ENCODE peak calls at places on chromosome 6, in six cellular contexts. E is OCI-LY7, Z is HepG2, J is stomach, V is tibial nerve, L is ovary. G is an unnamed sample.

GRCh38 chr6:136920216-136920857 is 1.8 kb upstream of the SLC35D3 start:
- DNase-seq in E (peak; percentile 6), V (no peak), L (no peak), J (no peak), Z (no peak), G (no peak)

GRCh38 chr6:154157082-154157481 is 118.0 kb downstream of the OPRM1 start:
- DNase-seq in Z (no peak), L (no peak), J (no peak), E (no peak), V (no peak), G (no peak)

GRCh38 chr6:51339728-51340127 is 521.1 kb downstream of the TFAP2B start:
- DNase-seq in V (no peak), L (no peak), Z (no peak), E (no peak), J (no peak), G (no peak)

GRCh38 chr6:145483191-145483996 is 251.9 kb downstream of the EPM2A start:
- DNase-seq in L (no peak), E (no peak), V (no peak), J (no peak), Z (peak; percentile 52), G (no peak)

GRCh38 chr6:158648682-158649131 is 1.1 kb upstream of the SYTL3 start:
- DNase-seq in V (no peak), J (peak; percentile 7), L (no peak), E (no peak), Z (no peak), G (peak; percentile 73)

GRCh38 chr6:69233195-69233524 is 563.6 kb downstream of the LMBRD1 start:
- DNase-seq in J (no peak), E (no peak), V (no peak), L (no peak), Z (no peak), G (no peak)

GRCh38 chr6:4687656-4687988 is 88.6 kb upstream of the CDYL start:
- DNase-seq in E (no peak), L (no peak), V (no peak), Z (no peak), J (no peak), G (no peak)

GRCh38 chr6:148470141-148470540 is 127.5 kb downstream of the SASH1 start:
- DNase-seq in J (no peak), L (no peak), E (no peak), Z (no peak), V (no peak), G (no peak)

GRCh38 chr6:14857501-14857900 is 388.4 kb upstream of the JARID2 start:
- DNase-seq in J (peak; percentile 33), V (no peak), Z (no peak), L (no peak), E (no peak), G (no peak)

GRCh38 chr6:56046576-56046975 is 171.2 kb upstream of the BMP5 start:
- DNase-seq in E (no peak), Z (no peak), V (no peak), L (no peak), J (peak; percentile 25), G (no peak)

GRCh38 chr6:99013661-99014458 is 66.1 kb upstream of the FBXL4 start:
- DNase-seq in E (no peak), J (no peak), L (no peak), V (no peak), Z (no peak), G (no peak)

DNA sequence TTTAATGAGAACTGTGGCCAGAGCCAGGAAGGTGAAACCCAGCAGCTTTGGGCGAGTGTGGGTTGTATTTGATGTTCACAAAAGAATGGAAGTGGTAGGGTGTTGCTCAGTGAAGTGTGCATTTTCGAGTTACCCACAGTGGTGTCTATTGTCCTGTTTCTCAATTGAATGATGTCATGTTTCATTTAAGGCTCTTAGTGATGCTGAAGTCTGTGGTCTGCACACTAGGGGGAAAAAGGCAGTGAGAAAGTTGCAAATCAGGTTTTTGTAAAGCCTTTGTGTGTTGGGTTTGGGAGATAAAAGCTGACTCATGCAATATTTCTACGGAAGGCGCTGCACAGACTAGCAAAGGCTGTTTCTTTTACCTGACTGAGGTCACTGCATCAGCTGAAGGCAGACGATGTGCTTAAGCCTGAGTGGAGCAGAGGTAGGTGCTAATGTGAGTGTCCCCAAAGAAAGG is 121.1 kb downstream of the PLEKHG1 start:
- DNase-seq in J (no peak), E (peak; percentile 84), L (no peak), Z (no peak), V (no peak), G (peak; percentile 66)
- H3K4me3 ChIP-seq in J (no peak overlapping the region), E (peak overlapping the region; percentile 53), L (no peak overlapping the region), Z (no peak overlapping the region), V (no peak overlapping the region), G (no peak overlapping the region)

GRCh38 chr6:152348116-152348515 is 289.0 kb downstream of the SYNE1 start:
- DNase-seq in L (no peak), E (no peak), Z (no peak), J (no peak), V (no peak), G (no peak)
- H3K36me3 ChIP-seq in L (no peaks in the 10 kb centered on the region), E (no peaks in the 10 kb centered on the region), Z (no peaks in the 10 kb centered on the region), J (peaks cover 79% of the 10 kb centered on the region), V (no peaks in the 10 kb centered on the region), G (no peaks in the 10 kb centered on the region)

DNA sequence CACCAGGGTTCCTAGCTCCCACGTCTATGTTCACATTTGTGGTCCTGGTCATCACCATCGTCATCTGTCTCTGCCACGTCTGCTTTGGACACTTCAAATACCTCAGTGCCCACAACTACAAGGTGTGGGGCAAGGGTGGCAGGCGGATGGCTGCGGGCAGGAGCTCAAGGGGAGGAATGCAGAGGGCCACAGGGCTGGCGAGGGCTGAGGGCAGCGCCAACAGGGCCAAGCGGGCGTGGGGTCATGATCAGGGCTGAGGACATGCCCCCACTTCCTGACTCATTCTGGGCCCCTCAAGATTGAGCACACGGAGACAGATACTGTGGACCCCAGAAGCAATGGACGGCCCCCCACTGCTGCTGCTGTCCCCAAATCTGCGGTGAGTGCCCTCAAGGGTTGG is 4.6 kb upstream of the CAPN11 start:
- DNase-seq in J (no peak), Z (no peak), E (no peak), V (no peak), L (no peak), G (no peak)
- TF ChIP-seq CTCF in J (no peak), Z (no peak), E (no peak), V (no peak), L (no peak), G (no peak)

GRCh38 chr6:143062551-143062950 is 1.9 kb downstream of the AIG1 start:
- DNase-seq in Z (no peak), L (no peak), V (no peak), J (no peak), E (no peak), G (no peak)
- H3K4me3 ChIP-seq in Z (peak overlapping the region; percentile 22), L (no peak overlapping the region), V (no peak overlapping the region), J (no peak overlapping the region), E (no peak overlapping the region), G (no peak overlapping the region)

GRCh38 chr6:13284646-13285045 is 43.7 kb downstream of the TBC1D7 start:
- DNase-seq in J (no peak), V (no peak), Z (no peak), E (no peak), L (no peak), G (no peak)
- H3K36me3 ChIP-seq in J (peaks cover 69% of the 10 kb centered on the region), V (no peaks in the 10 kb centered on the region), Z (no peaks in the 10 kb centered on the region), E (peaks cover 77% of the 10 kb centered on the region), L (no peaks in the 10 kb centered on the region), G (peaks cover 40% of the 10 kb centered on the region)

DNA sequence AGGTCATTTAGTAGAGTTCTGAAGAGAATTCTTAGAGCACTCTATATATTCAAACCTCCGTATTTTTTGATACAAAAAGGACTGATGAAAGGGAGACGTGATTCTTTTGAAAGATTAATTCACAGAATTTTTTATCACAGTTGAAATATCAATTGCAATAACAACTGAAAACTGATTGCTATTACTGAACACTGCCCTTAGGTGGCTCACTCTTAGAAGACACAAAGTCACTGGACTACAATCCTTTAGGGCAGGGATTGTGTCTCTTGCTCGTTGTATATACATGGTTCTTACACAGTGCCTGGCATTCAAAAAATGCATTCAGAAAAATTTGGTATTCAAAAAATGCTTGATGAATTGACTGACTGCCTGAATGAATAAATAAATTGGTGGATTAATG is 17.1 kb upstream of the CALHM6 start:
- DNase-seq in L (no peak), E (peak; percentile 44), V (no peak), J (no peak), Z (peak; percentile 21), G (no peak)
- TF ChIP-seq CTCF in L (peak; percentile 17), E (peak; percentile 78), V (peak; percentile 36), J (peak; percentile 6), Z (peak; percentile 51), G (peak; percentile 68)

GRCh38 chr6:2229742-2230141 is 15.7 kb downstream of the GMDS start:
- DNase-seq in J (no peak), E (no peak), V (no peak), L (no peak), Z (no peak), G (no peak)

GRCh38 chr6:2226775-2227174 is 18.6 kb downstream of the GMDS start:
- DNase-seq in L (no peak), Z (peak; percentile 51), E (no peak), V (no peak), J (no peak), G (no peak)

GRCh38 chr6:2229039-2229438 is 16.4 kb downstream of the GMDS start:
- DNase-seq in J (no peak), L (no peak), E (no peak), V (no peak), Z (no peak), G (no peak)

GRCh38 chr6:2230659-2231277 is 14.6 kb downstream of the GMDS start:
- DNase-seq in L (no peak), J (no peak), Z (no peak), V (no peak), E (no peak), G (no peak)

GRCh38 chr6:2228392-2228791 is 17.0 kb downstream of the GMDS start:
- DNase-seq in Z (no peak), E (no peak), V (no peak), J (no peak), L (no peak), G (no peak)
- H3K4me3 ChIP-seq in Z (no peak overlapping the region), E (no peak overlapping the region), V (no peak overlapping the region), J (no peak overlapping the region), L (no peak overlapping the region), G (no peak overlapping the region)

G was measured in GM06990.